ENCODE peak calls at places on chromosomes 5 and 9, in five cellular contexts. One of them, this sample, is unnamed.

GRCh38 chr5:126430631-126431030 is 7.4 kb downstream of the GRAMD2B start:
- DNase-seq in frontal cortex: no peak
- DNase-seq in epithelial cell of proximal tubule: no peak
- DNase-seq in M059J: peak
- DNase-seq in adipocyte: no peak
- DNase-seq in this sample: no peak

GRCh38 chr9:38761334-38761733 is 41.4 kb upstream of the FAM240B start:
- DNase-seq in frontal cortex: no peak
- DNase-seq in epithelial cell of proximal tubule: no peak
- DNase-seq in M059J: peak
- DNase-seq in adipocyte: no peak
- DNase-seq in this sample: no peak

GRCh38 chr9:133233681-133234432 is 24.8 kb upstream of the OBP2B start:
- DNase-seq in frontal cortex: no peak
- DNase-seq in epithelial cell of proximal tubule: no peak
- DNase-seq in M059J: no peak
- DNase-seq in adipocyte: no peak
- DNase-seq in this sample: no peak

GRCh38 chr9:109889456-109889855 is 109.5 kb downstream of the PALM2AKAP2 start:
- DNase-seq in frontal cortex: no peak
- DNase-seq in epithelial cell of proximal tubule: no peak
- DNase-seq in M059J: no peak
- DNase-seq in adipocyte: no peak
- DNase-seq in this sample: no peak

GRCh38 chr9:18935521-18935920 is 97.5 kb downstream of the SAXO1 start:
- DNase-seq in frontal cortex: no peak
- DNase-seq in epithelial cell of proximal tubule: no peak
- DNase-seq in M059J: no peak
- DNase-seq in adipocyte: peak
- DNase-seq in this sample: peak

GRCh38 chr5:141951341-141951781 is 6.6 kb downstream of the PCDH12 start:
- DNase-seq in frontal cortex: no peak
- DNase-seq in epithelial cell of proximal tubule: no peak
- DNase-seq in M059J: no peak
- DNase-seq in adipocyte: no peak
- DNase-seq in this sample: no peak

GRCh38 chr9:18012170-18012569 is 433.3 kb downstream of the SH3GL2 start:
- DNase-seq in frontal cortex: no peak
- DNase-seq in epithelial cell of proximal tubule: no peak
- DNase-seq in M059J: no peak
- DNase-seq in adipocyte: no peak
- DNase-seq in this sample: no peak

GRCh38 chr5:36613241-36613640 is 6.8 kb downstream of the SLC1A3 start:
- DNase-seq in frontal cortex: no peak
- DNase-seq in epithelial cell of proximal tubule: no peak
- DNase-seq in M059J: no peak
- DNase-seq in adipocyte: no peak
- DNase-seq in this sample: no peak

GRCh38 chr9:14119694-14120514 is 194.0 kb downstream of the NFIB start:
- DNase-seq in frontal cortex: no peak
- DNase-seq in epithelial cell of proximal tubule: no peak
- DNase-seq in M059J: peak
- DNase-seq in adipocyte: peak
- DNase-seq in this sample: peak

This sample was measured in GM23248.